ENCODE peak calls at places on chromosomes 13 and 19, in five cellular contexts. B is natural killer cell, J is left lung, P is AG09309, M is breast epithelium. Y is an unnamed sample.

GRCh38 chr19:38733493-38734175 is 10.6 kb downstream of the CAPN12 start:
- DNase-seq in P (no peak), J (no peak), B (no peak), M (peak), Y (peak)

GRCh38 chr19:54448037-54448773 is 794 bp upstream of the LENG8 start:
- DNase-seq in M (peak), P (no peak), B (peak), J (peak), Y (peak)

GRCh38 chr19:1945899-1946298 is 4.9 kb downstream of the CSNK1G2 start:
- DNase-seq in M (peak), B (no peak), P (no peak), J (peak), Y (peak)

GRCh38 chr13:50401721-50402510 is 386.7 kb downstream of the KCNRG start:
- DNase-seq in B (no peak), J (no peak), P (peak), M (no peak), Y (no peak)

GRCh38 chr13:40402931-40403412 is 263.5 kb downstream of the FOXO1 start:
- DNase-seq in J (no peak), P (no peak), B (no peak), M (no peak), Y (no peak)

GRCh38 chr13:26880741-26881140 is 120.2 kb upstream of the GPR12 start:
- DNase-seq in J (no peak), B (no peak), M (no peak), P (no peak), Y (no peak)

GRCh38 chr19:34365463-34366401 is 736 bp downstream of the GPI start:
- DNase-seq in J (peak), M (no peak), B (no peak), P (no peak), Y (peak)

GRCh38 chr13:77828815-77829214 is 89.8 kb downstream of the EDNRB start:
- DNase-seq in P (no peak), J (no peak), M (no peak), B (no peak), Y (no peak)

GRCh38 chr13:72763411-72763810 is 18.3 kb downstream of the DIS3 start:
- DNase-seq in P (no peak), M (no peak), J (no peak), B (no peak), Y (no peak)

GRCh38 chr19:33005440-33005839 is 33.4 kb downstream of the FAAP24 start:
- DNase-seq in B (no peak), P (no peak), M (no peak), J (no peak), Y (no peak)

GRCh38 chr13:80030491-80030890 is 310.4 kb downstream of the SPRY2 start:
- DNase-seq in B (no peak), M (no peak), J (no peak), P (no peak), Y (peak)

GRCh38 chr19:17495639-17496265 is 15.7 kb upstream of the PGLS start:
- DNase-seq in M (no peak), P (no peak), J (no peak), B (no peak), Y (no peak)

GRCh38 chr13:44230736-44231135 is 142.9 kb upstream of the SERP2 start:
- DNase-seq in B (no peak), M (no peak), J (no peak), P (no peak), Y (no peak)

GRCh38 chr19:29420065-29420464 is 105.7 kb upstream of the VSTM2B start:
- DNase-seq in P (no peak), J (no peak), M (no peak), B (no peak), Y (no peak)

GRCh38 chr13:112634102-112634501 is 46.1 kb upstream of the TUBGCP3 start:
- DNase-seq in J (no peak), P (no peak), B (no peak), M (no peak), Y (peak)

GRCh38 chr13:112881656-112882554 is 87.1 kb upstream of the MCF2L start:
- DNase-seq in P (no peak), B (no peak), J (peak), M (no peak), Y (no peak)

GRCh38 chr13:51425410-51426042 is 27.3 kb downstream of the INTS6 start:
- DNase-seq in P (peak), J (no peak), B (no peak), M (no peak), Y (no peak)

GRCh38 chr13:46172531-46172991 is 9.4 kb downstream of the LCP1 start:
- DNase-seq in P (no peak), M (no peak), B (no peak), J (no peak), Y (no peak)

GRCh38 chr13:80336335-80336734 is 4.6 kb downstream of the SPRY2 start:
- DNase-seq in P (no peak), M (no peak), B (no peak), J (no peak), Y (no peak)

GRCh38 chr13:91280806-91281205 is 66.7 kb upstream of the MIR17HG start:
- DNase-seq in B (no peak), M (no peak), P (no peak), J (no peak), Y (no peak)

GRCh38 chr19:47421844-47422395 is 2.6 kb upstream of the MEIS3 start:
- DNase-seq in M (no peak), P (no peak), B (no peak), J (no peak), Y (no peak)

GRCh38 chr13:67772807-67773453 is 542.8 kb upstream of the PCDH9 start:
- DNase-seq in M (no peak), B (no peak), P (no peak), J (peak), Y (peak)

GRCh38 chr19:38596057-38596981 is 21.4 kb downstream of the MAP4K1 start:
- DNase-seq in B (no peak), J (peak), P (no peak), M (no peak), Y (peak)

GRCh38 chr19:4811328-4812131 is 20.0 kb downstream of the TICAM1 start:
- DNase-seq in M (peak), J (peak), B (peak), P (no peak), Y (peak)

GRCh38 chr19:58007285-58007684 is 4.7 kb upstream of the ZNF606 start:
- DNase-seq in J (no peak), P (no peak), B (no peak), M (no peak), Y (no peak)

GRCh38 chr19:18919086-18919894 is at the start of the genes COPE and DDX49:
- DNase-seq in J (peak), M (peak), P (peak), B (peak), Y (peak)
- TF ChIP-seq CTCF in J (no peak), M (no peak), P (no peak), B (no peak), Y (no peak)

GRCh38 chr13:110507678-110508381 is 53.7 kb downstream of the RAB20 start:
- DNase-seq in P (no peak), B (no peak), M (peak), J (no peak), Y (peak)
- TF ChIP-seq CTCF in P (no peak), B (no peak), M (no peak), J (no peak), Y (peak)

GRCh38 chr19:45404557-45405434 is at the start of gene PPP1R13L:
- DNase-seq in P (no peak), B (no peak), M (peak), J (peak), Y (peak)

GRCh38 chr19:45403781-45404556 is 900 bp downstream of the PPP1R13L start:
- DNase-seq in M (peak), B (peak), J (peak), P (no peak), Y (peak)

GRCh38 chr19:45403272-45403671 is 1.6 kb downstream of the PPP1R13L start:
- DNase-seq in M (no peak), J (no peak), B (no peak), P (no peak), Y (no peak)

GRCh38 chr19:45401815-45402468 is 2.9 kb downstream of the PPP1R13L start:
- DNase-seq in P (no peak), B (no peak), M (no peak), J (no peak), Y (no peak)

GRCh38 chr19:45402469-45403070 is 2.3 kb downstream of the PPP1R13L start:
- DNase-seq in P (no peak), B (no peak), J (peak), M (peak), Y (peak)
- TF ChIP-seq CTCF in P (peak), B (peak), J (no peak), M (no peak), Y (peak)

DNA sequence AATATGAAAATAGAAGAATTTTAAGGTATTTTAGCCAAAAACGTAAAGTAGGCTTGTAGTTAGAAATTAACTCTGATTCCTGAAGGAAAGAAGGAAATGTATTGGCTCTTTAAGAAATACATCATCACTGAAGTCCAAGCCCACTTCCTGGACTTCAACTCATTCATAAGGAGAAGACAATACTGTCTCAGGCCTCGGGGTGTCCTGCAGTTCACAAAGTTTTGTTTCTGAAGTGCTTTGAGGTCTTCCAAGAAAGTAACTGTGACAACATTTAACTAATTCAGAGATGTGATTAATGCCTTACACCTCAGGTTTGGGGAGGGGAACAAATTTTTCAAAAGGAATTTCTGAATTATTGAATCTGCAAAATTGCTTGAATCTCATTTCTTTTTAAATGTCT is 65.8 kb upstream of the STARD13 start:
- DNase-seq in J (no peak), B (no peak), P (peak), M (no peak), Y (no peak)
- TF ChIP-seq CTCF in J (no peak), B (no peak), P (peak), M (peak), Y (peak)

GRCh38 chr19:35812220-35813042 is at the start of gene PRODH2:
- DNase-seq in M (no peak), P (no peak), J (no peak), B (no peak), Y (no peak)
- TF ChIP-seq CTCF in M (no peak), P (no peak), J (no peak), B (no peak), Y (no peak)

GRCh38 chr13:109196896-109197295 is 567.5 kb downstream of the MYO16 start:
- DNase-seq in B (no peak), M (no peak), J (no peak), P (no peak), Y (no peak)
- TF ChIP-seq CTCF in B (no peak), M (no peak), J (no peak), P (no peak), Y (no peak)

DNA sequence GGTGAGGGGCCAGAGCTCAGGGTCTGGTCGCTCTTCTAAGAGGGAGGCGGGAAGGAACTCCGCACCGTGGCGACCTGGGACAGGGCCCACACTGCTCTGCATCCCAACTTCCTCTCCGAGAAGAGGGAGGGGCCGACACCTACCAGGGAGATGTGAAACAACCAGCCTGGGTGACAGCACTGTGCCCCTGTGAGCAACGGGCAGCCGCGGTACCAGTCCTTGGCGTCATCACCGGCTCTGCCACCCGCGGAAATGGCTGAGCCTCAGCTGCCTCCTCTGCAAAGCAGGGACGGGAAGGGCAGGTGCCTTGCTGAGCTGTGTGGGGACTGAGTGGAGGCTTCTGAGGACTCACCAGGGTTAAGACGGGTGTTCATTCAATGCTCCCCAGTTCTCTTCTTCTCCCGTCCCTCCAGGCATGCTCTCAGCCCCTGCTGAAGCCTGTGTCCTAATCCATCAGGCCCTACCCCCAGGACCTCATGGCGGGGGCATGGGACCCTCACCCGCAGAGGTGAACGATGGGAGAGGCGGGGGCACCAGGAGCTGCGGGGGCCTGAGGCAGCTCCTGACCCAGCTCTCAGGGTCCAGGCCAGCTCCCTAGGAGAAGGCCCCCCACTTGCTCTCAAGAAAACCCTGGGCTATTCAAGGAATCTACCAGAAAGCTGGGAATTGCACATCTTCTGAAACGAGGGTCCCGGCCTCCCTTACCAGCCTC is 9.3 kb downstream of the ZNF787 start:
- DNase-seq in J (peak), P (no peak), M (no peak), B (peak), Y (peak)
- TF ChIP-seq CTCF in J (no peak), P (no peak), M (no peak), B (no peak), Y (no peak)